ENCODE peak calls at places on chromosomes 3 and 15, in eight cellular contexts. One of them, this sample, is unnamed.

GRCh38 chr3:154304116-154304786 is 20.0 kb downstream of the DHX36 start:
- DNase-seq in stomach: no peak
- DNase-seq in H1: no peak
- DNase-seq in sigmoid colon: no peak
- DNase-seq in GM12891: no peak
- DNase-seq in transverse colon: no peak
- DNase-seq in spleen: no peak
- DNase-seq in vagina: no peak
- DNase-seq in this sample: no peak

GRCh38 chr3:62139957-62140356 is 233.4 kb downstream of the FEZF2 start:
- DNase-seq in spleen: no peak
- DNase-seq in H1: no peak
- DNase-seq in transverse colon: no peak
- DNase-seq in stomach: no peak
- DNase-seq in GM12891: no peak
- DNase-seq in sigmoid colon: no peak
- DNase-seq in vagina: no peak
- DNase-seq in this sample: no peak

GRCh38 chr3:172673210-172673679 is 37.6 kb downstream of the NCEH1 start:
- DNase-seq in transverse colon: peak
- DNase-seq in spleen: no peak
- DNase-seq in vagina: no peak
- DNase-seq in GM12891: no peak
- DNase-seq in sigmoid colon: peak
- DNase-seq in H1: peak
- DNase-seq in stomach: peak
- DNase-seq in this sample: peak

GRCh38 chr3:134008630-134009156 is 21.0 kb downstream of the SLCO2A1 start:
- DNase-seq in transverse colon: no peak
- DNase-seq in vagina: no peak
- DNase-seq in sigmoid colon: peak
- DNase-seq in stomach: no peak
- DNase-seq in spleen: no peak
- DNase-seq in GM12891: no peak
- DNase-seq in H1: no peak
- DNase-seq in this sample: no peak

GRCh38 chr3:46423588-46423987 is 16.5 kb downstream of the CCRL2 start:
- DNase-seq in vagina: no peak
- DNase-seq in spleen: no peak
- DNase-seq in sigmoid colon: no peak
- DNase-seq in stomach: no peak
- DNase-seq in GM12891: no peak
- DNase-seq in H1: no peak
- DNase-seq in transverse colon: no peak
- DNase-seq in this sample: no peak

GRCh38 chr3:13826672-13827071 is 53.2 kb downstream of the WNT7A start:
- DNase-seq in stomach: no peak
- DNase-seq in GM12891: no peak
- DNase-seq in transverse colon: no peak
- DNase-seq in sigmoid colon: no peak
- DNase-seq in vagina: no peak
- DNase-seq in spleen: no peak
- DNase-seq in H1: no peak
- DNase-seq in this sample: no peak

GRCh38 chr15:29674661-29675533 is 147.4 kb downstream of the TJP1 start:
- DNase-seq in GM12891: no peak
- DNase-seq in spleen: peak
- DNase-seq in vagina: no peak
- DNase-seq in transverse colon: peak
- DNase-seq in H1: peak
- DNase-seq in stomach: peak
- DNase-seq in sigmoid colon: no peak
- DNase-seq in this sample: peak

GRCh38 chr3:194577985-194578905 is 55.0 kb downstream of the TMEM44 start:
- DNase-seq in vagina: no peak
- DNase-seq in sigmoid colon: no peak
- DNase-seq in stomach: no peak
- DNase-seq in transverse colon: peak
- DNase-seq in GM12891: no peak
- DNase-seq in spleen: no peak
- DNase-seq in H1: no peak
- DNase-seq in this sample: no peak

GRCh38 chr3:188468672-188469071 is 314.7 kb downstream of the LPP start:
- DNase-seq in spleen: no peak
- DNase-seq in transverse colon: peak
- DNase-seq in vagina: peak
- DNase-seq in stomach: no peak
- DNase-seq in sigmoid colon: peak
- DNase-seq in H1: no peak
- DNase-seq in GM12891: no peak
- DNase-seq in this sample: no peak

GRCh38 chr3:176584413-176585176 is 612.7 kb downstream of the TBL1XR1 start:
- DNase-seq in stomach: no peak
- DNase-seq in GM12891: no peak
- DNase-seq in spleen: no peak
- DNase-seq in sigmoid colon: no peak
- DNase-seq in transverse colon: no peak
- DNase-seq in H1: no peak
- DNase-seq in vagina: no peak
- DNase-seq in this sample: no peak

GRCh38 chr3:9402410-9403228 is 5.2 kb downstream of the SETD5 start:
- DNase-seq in stomach: peak
- DNase-seq in vagina: no peak
- DNase-seq in transverse colon: peak
- DNase-seq in sigmoid colon: no peak
- DNase-seq in spleen: no peak
- DNase-seq in GM12891: no peak
- DNase-seq in H1: peak
- DNase-seq in this sample: peak

GRCh38 chr15:66649235-66649984 is 52.6 kb upstream of the SMAD6 start:
- DNase-seq in vagina: no peak
- DNase-seq in GM12891: no peak
- DNase-seq in sigmoid colon: no peak
- DNase-seq in spleen: no peak
- DNase-seq in stomach: no peak
- DNase-seq in transverse colon: no peak
- DNase-seq in H1: no peak
- DNase-seq in this sample: no peak

GRCh38 chr3:156630081-156630772 is 44.2 kb upstream of the TIPARP start:
- DNase-seq in vagina: no peak
- DNase-seq in sigmoid colon: no peak
- DNase-seq in spleen: no peak
- DNase-seq in H1: no peak
- DNase-seq in transverse colon: no peak
- DNase-seq in GM12891: no peak
- DNase-seq in stomach: no peak
- DNase-seq in this sample: peak

GRCh38 chr3:74426571-74426970 is 187.9 kb downstream of the CNTN3 start:
- DNase-seq in H1: no peak
- DNase-seq in GM12891: no peak
- DNase-seq in stomach: no peak
- DNase-seq in spleen: no peak
- DNase-seq in sigmoid colon: no peak
- DNase-seq in transverse colon: no peak
- DNase-seq in vagina: no peak
- DNase-seq in this sample: no peak

GRCh38 chr3:170804095-170804494 is 65.9 kb downstream of the RPL22L1 start:
- DNase-seq in spleen: no peak
- DNase-seq in vagina: no peak
- DNase-seq in GM12891: no peak
- DNase-seq in stomach: no peak
- DNase-seq in H1: no peak
- DNase-seq in transverse colon: no peak
- DNase-seq in sigmoid colon: no peak
- DNase-seq in this sample: no peak

GRCh38 chr3:46093327-46093932 is 66.1 kb upstream of the XCR1 start:
- DNase-seq in transverse colon: no peak
- DNase-seq in vagina: no peak
- DNase-seq in sigmoid colon: no peak
- DNase-seq in spleen: no peak
- DNase-seq in GM12891: no peak
- DNase-seq in H1: no peak
- DNase-seq in stomach: no peak
- DNase-seq in this sample: no peak

GRCh38 chr15:41809526-41810220 is 18.2 kb upstream of the JMJD7 start:
- DNase-seq in vagina: no peak
- DNase-seq in stomach: no peak
- DNase-seq in GM12891: no peak
- DNase-seq in sigmoid colon: peak
- DNase-seq in spleen: no peak
- DNase-seq in H1: no peak
- DNase-seq in transverse colon: no peak
- DNase-seq in this sample: no peak

GRCh38 chr3:150889105-150889504 is 16.1 kb downstream of the MINDY4B start:
- DNase-seq in H1: no peak
- DNase-seq in sigmoid colon: no peak
- DNase-seq in GM12891: no peak
- DNase-seq in vagina: no peak
- DNase-seq in transverse colon: no peak
- DNase-seq in stomach: no peak
- DNase-seq in spleen: no peak
- DNase-seq in this sample: peak

GRCh38 chr3:87437765-87438164 is 161.4 kb upstream of the POU1F1 start:
- DNase-seq in GM12891: no peak
- DNase-seq in stomach: no peak
- DNase-seq in spleen: no peak
- DNase-seq in transverse colon: no peak
- DNase-seq in H1: no peak
- DNase-seq in vagina: no peak
- DNase-seq in sigmoid colon: no peak
- DNase-seq in this sample: no peak

GRCh38 chr3:15631426-15632211 is 30.1 kb downstream of the BTD start:
- DNase-seq in stomach: no peak
- DNase-seq in vagina: no peak
- DNase-seq in transverse colon: no peak
- DNase-seq in sigmoid colon: no peak
- DNase-seq in GM12891: no peak
- DNase-seq in H1: no peak
- DNase-seq in spleen: no peak
- DNase-seq in this sample: peak

GRCh38 chr15:48803877-48804276 is 7.0 kb downstream of the CEP152 start:
- DNase-seq in stomach: no peak
- DNase-seq in vagina: no peak
- DNase-seq in H1: no peak
- DNase-seq in GM12891: no peak
- DNase-seq in sigmoid colon: no peak
- DNase-seq in transverse colon: no peak
- DNase-seq in spleen: no peak
- DNase-seq in this sample: no peak

DNA sequence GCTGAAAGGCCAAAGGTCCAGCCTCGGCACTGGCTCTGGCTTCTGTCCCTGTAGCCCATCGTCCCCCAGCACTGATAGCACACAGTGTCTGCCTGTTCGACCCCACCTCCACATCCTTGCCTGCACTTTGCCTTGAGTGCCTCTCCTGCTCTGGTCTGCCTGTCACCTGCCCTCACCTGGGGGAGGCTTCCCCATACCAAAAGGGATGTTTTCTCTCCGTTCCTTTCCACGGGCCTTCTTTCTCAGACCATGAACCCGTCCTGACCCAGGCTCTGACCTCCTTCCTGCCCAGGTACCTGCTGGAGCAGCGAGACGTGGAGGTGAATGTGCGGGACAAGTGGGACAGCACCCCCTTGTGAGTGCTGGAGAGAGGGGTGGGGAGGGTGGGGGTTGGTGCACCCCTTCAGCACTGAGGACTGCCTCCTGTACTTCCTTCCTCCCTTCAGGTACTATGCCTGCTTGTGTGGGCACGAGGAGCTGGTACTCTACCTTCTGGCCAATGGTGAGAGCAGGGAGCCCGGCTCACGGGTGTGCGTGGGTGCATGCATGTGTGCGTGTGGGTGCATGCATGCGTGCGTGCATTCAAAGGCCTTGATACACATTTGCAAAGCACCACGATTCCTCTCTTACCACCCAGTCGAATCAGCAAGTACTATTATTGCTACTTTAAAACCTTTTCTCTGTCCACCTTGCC is 1.5 kb downstream of the ABTB1 start:
- DNase-seq in spleen: peak
- DNase-seq in H1: no peak
- DNase-seq in GM12891: no peak
- DNase-seq in sigmoid colon: peak
- DNase-seq in stomach: peak
- DNase-seq in vagina: no peak
- DNase-seq in transverse colon: no peak
- DNase-seq in this sample: no peak
- TF ChIP-seq POLR2AphosphoS5 in spleen: no peak
- TF ChIP-seq POLR2AphosphoS5 in H1: no peak
- TF ChIP-seq POLR2AphosphoS5 in GM12891: no peak
- TF ChIP-seq POLR2AphosphoS5 in sigmoid colon: no peak
- TF ChIP-seq POLR2AphosphoS5 in stomach: no peak
- TF ChIP-seq POLR2AphosphoS5 in vagina: no peak
- TF ChIP-seq POLR2AphosphoS5 in transverse colon: no peak
- TF ChIP-seq POLR2AphosphoS5 in this sample: no peak

GRCh38 chr3:27145719-27146118 is 223.5 kb downstream of the NEK10 start:
- DNase-seq in spleen: no peak
- DNase-seq in sigmoid colon: no peak
- DNase-seq in vagina: no peak
- DNase-seq in transverse colon: no peak
- DNase-seq in GM12891: no peak
- DNase-seq in stomach: no peak
- DNase-seq in H1: no peak
- DNase-seq in this sample: peak
- TF ChIP-seq POLR2AphosphoS5 in spleen: no peak
- TF ChIP-seq POLR2AphosphoS5 in sigmoid colon: no peak
- TF ChIP-seq POLR2AphosphoS5 in vagina: no peak
- TF ChIP-seq POLR2AphosphoS5 in transverse colon: no peak
- TF ChIP-seq POLR2AphosphoS5 in GM12891: no peak
- TF ChIP-seq POLR2AphosphoS5 in stomach: no peak
- TF ChIP-seq POLR2AphosphoS5 in H1: no peak
- TF ChIP-seq POLR2AphosphoS5 in this sample: no peak

GRCh38 chr15:51621917-51622268 is 678 bp downstream of the DMXL2 start:
- DNase-seq in sigmoid colon: peak
- DNase-seq in transverse colon: peak
- DNase-seq in spleen: peak
- DNase-seq in vagina: no peak
- DNase-seq in GM12891: peak
- DNase-seq in H1: peak
- DNase-seq in stomach: peak
- DNase-seq in this sample: peak
- TF ChIP-seq POLR2AphosphoS5 in sigmoid colon: peak
- TF ChIP-seq POLR2AphosphoS5 in transverse colon: no peak
- TF ChIP-seq POLR2AphosphoS5 in spleen: peak
- TF ChIP-seq POLR2AphosphoS5 in vagina: no peak
- TF ChIP-seq POLR2AphosphoS5 in GM12891: peak
- TF ChIP-seq POLR2AphosphoS5 in H1: no peak
- TF ChIP-seq POLR2AphosphoS5 in stomach: no peak
- TF ChIP-seq POLR2AphosphoS5 in this sample: no peak

GRCh38 chr3:125128861-125129501 is 73.2 kb upstream of the HEG1 start:
- DNase-seq in GM12891: no peak
- DNase-seq in vagina: no peak
- DNase-seq in transverse colon: no peak
- DNase-seq in H1: no peak
- DNase-seq in spleen: no peak
- DNase-seq in stomach: no peak
- DNase-seq in sigmoid colon: peak
- DNase-seq in this sample: no peak
- TF ChIP-seq POLR2AphosphoS5 in GM12891: no peak
- TF ChIP-seq POLR2AphosphoS5 in vagina: no peak
- TF ChIP-seq POLR2AphosphoS5 in transverse colon: no peak
- TF ChIP-seq POLR2AphosphoS5 in H1: no peak
- TF ChIP-seq POLR2AphosphoS5 in spleen: no peak
- TF ChIP-seq POLR2AphosphoS5 in stomach: no peak
- TF ChIP-seq POLR2AphosphoS5 in sigmoid colon: peak
- TF ChIP-seq POLR2AphosphoS5 in this sample: no peak

GRCh38 chr3:182726258-182727142 is 66.8 kb upstream of the ATP11B start:
- DNase-seq in sigmoid colon: no peak
- DNase-seq in vagina: no peak
- DNase-seq in spleen: no peak
- DNase-seq in stomach: no peak
- DNase-seq in transverse colon: peak
- DNase-seq in GM12891: no peak
- DNase-seq in H1: no peak
- DNase-seq in this sample: no peak
- TF ChIP-seq POLR2AphosphoS5 in sigmoid colon: no peak
- TF ChIP-seq POLR2AphosphoS5 in vagina: no peak
- TF ChIP-seq POLR2AphosphoS5 in spleen: no peak
- TF ChIP-seq POLR2AphosphoS5 in stomach: no peak
- TF ChIP-seq POLR2AphosphoS5 in transverse colon: no peak
- TF ChIP-seq POLR2AphosphoS5 in GM12891: no peak
- TF ChIP-seq POLR2AphosphoS5 in H1: no peak
- TF ChIP-seq POLR2AphosphoS5 in this sample: no peak